ENCODE peak calls at places on chromosomes 7 and 10, in four cellular contexts. J is PC-3, U is GM23248, O is GM23338. D is an unnamed sample.
A peak's percentile ranks its signal among the peaks of the same experiment; 100 is the strongest.

GRCh38 chr7:8151161-8151560 is 110.8 kb downstream of the ICA1 start:
- DNase-seq in J (no peak), U (no peak), O (no peak), D (no peak)

GRCh38 chr10:52729259-52730104 is 43.1 kb downstream of the MBL2 start:
- DNase-seq in J (peak; percentile 95), U (peak; percentile 74), O (peak; percentile 45), D (peak; percentile 34)

GRCh38 chr7:55188590-55189446 is 170.0 kb downstream of the EGFR start:
- DNase-seq in J (no peak), U (no peak), O (no peak), D (no peak)

GRCh38 chr10:92062273-92062672 is 138.7 kb downstream of the BTAF1 start:
- DNase-seq in J (no peak), U (no peak), O (no peak), D (no peak)

GRCh38 chr10:91034494-91035157 is 113.7 kb upstream of the ANKRD1 start:
- DNase-seq in J (peak; percentile 25), U (peak; percentile 44), O (peak; percentile 50), D (no peak)

GRCh38 chr7:55903985-55904759 is 16.9 kb downstream of the ZNF713 start:
- DNase-seq in J (no peak), U (no peak), O (no peak), D (peak; percentile 59)

GRCh38 chr10:34313353-34313752 is 501.7 kb downstream of the PARD3 start:
- DNase-seq in J (no peak), U (no peak), O (no peak), D (no peak)

GRCh38 chr7:5636914-5637313 is 144.5 kb downstream of the RNF216 start:
- DNase-seq in J (peak; percentile 63), U (peak; percentile 97), O (no peak), D (no peak)

GRCh38 chr10:117535045-117535751 is 7.3 kb upstream of the EMX2 start:
- DNase-seq in J (no peak), U (peak; percentile 73), O (peak; percentile 37), D (no peak)

GRCh38 chr7:90726120-90726519 is 130.0 kb downstream of the CDK14 start:
- DNase-seq in J (no peak), U (peak; percentile 73), O (no peak), D (no peak)

GRCh38 chr7:157501576-157501975 is 164.8 kb downstream of the DNAJB6 start:
- DNase-seq in J (no peak), U (no peak), O (no peak), D (no peak)

GRCh38 chr7:12703881-12704280 is 16.4 kb downstream of the ARL4A start:
- DNase-seq in J (no peak), U (peak; percentile 65), O (no peak), D (no peak)

GRCh38 chr7:30162622-30163124 is 27.9 kb downstream of the MTURN start:
- DNase-seq in J (peak; percentile 72), U (peak; percentile 81), O (no peak), D (no peak)

GRCh38 chr7:75876126-75876881 is 2.5 kb upstream of the RHBDD2 start:
- DNase-seq in J (no peak), U (no peak), O (no peak), D (no peak)

GRCh38 chr10:35781643-35782035 is 139.5 kb upstream of the FZD8 start:
- DNase-seq in J (peak; percentile 72), U (peak; percentile 10), O (peak; percentile 81), D (peak; percentile 25)

GRCh38 chr7:35749548-35749947 is 51.3 kb upstream of the SEPTIN7 start:
- DNase-seq in J (no peak), U (peak; percentile 61), O (no peak), D (no peak)

GRCh38 chr10:59397971-59398370 is 35.6 kb upstream of the FAM13C start:
- DNase-seq in J (no peak), U (no peak), O (no peak), D (no peak)

GRCh38 chr10:43249151-43249961 is 17.5 kb downstream of the RASGEF1A start:
- DNase-seq in J (no peak), U (no peak), O (no peak), D (no peak)

GRCh38 chr7:106206826-106207541 is 77.8 kb downstream of the NAMPT start:
- DNase-seq in J (no peak), U (no peak), O (no peak), D (no peak)

GRCh38 chr7:98755138-98755898 is 114.5 kb downstream of the TMEM130 start:
- DNase-seq in J (no peak), U (no peak), O (peak; percentile 44), D (no peak)

GRCh38 chr7:116426428-116427156 is 72.9 kb upstream of the CAV2 start:
- DNase-seq in J (peak; percentile 96), U (peak; percentile 88), O (no peak), D (no peak)

GRCh38 chr10:15857001-15857608 is 3.2 kb downstream of the MINDY3 start:
- DNase-seq in J (peak; percentile 63), U (no peak), O (no peak), D (no peak)

GRCh38 chr10:79345241-79346011 is 1.8 kb upstream of the PPIF start:
- DNase-seq in J (no peak), U (no peak), O (no peak), D (no peak)

GRCh38 chr7:75599244-75599771 is 107.2 kb downstream of the SPDYE5 start:
- DNase-seq in J (no peak), U (no peak), O (peak; percentile 64), D (no peak)

GRCh38 chr7:84196007-84196551 is 1.5 kb upstream of the SEMA3A start:
- DNase-seq in J (no peak), U (peak; percentile 72), O (peak; percentile 35), D (no peak)

GRCh38 chr7:29285451-29285807 is 90.9 kb downstream of the CHN2 start:
- DNase-seq in J (peak; percentile 97), U (peak; percentile 88), O (no peak), D (no peak)

GRCh38 chr10:120428754-120429153 is 28.3 kb upstream of the PLPP4 start:
- DNase-seq in J (no peak), U (no peak), O (no peak), D (no peak)

GRCh38 chr10:24428410-24428782 is 219.5 kb downstream of the KIAA1217 start:
- DNase-seq in J (peak; percentile 80), U (peak; percentile 88), O (no peak), D (no peak)

GRCh38 chr10:44539178-44539577 is 154.3 kb upstream of the CXCL12 start:
- DNase-seq in J (no peak), U (no peak), O (no peak), D (no peak)

GRCh38 chr10:122875843-122876492 is 3.4 kb downstream of the FAM24B start:
- DNase-seq in J (no peak), U (no peak), O (peak; percentile 76), D (no peak)

GRCh38 chr7:12323415-12323814 is 80.2 kb downstream of the VWDE start:
- DNase-seq in J (no peak), U (peak; percentile 15), O (peak; percentile 44), D (no peak)

GRCh38 chr7:122303971-122304603 is 463 bp downstream of the FEZF1 start:
- DNase-seq in J (no peak), U (no peak), O (peak; percentile 71), D (no peak)

GRCh38 chr7:155219947-155220769 is 77.5 kb upstream of the INSIG1 start:
- DNase-seq in J (no peak), U (peak; percentile 65), O (no peak), D (no peak)

GRCh38 chr7:25545125-25546008 is 317.1 kb upstream of the NPVF start:
- DNase-seq in J (no peak), U (no peak), O (peak; percentile 9), D (no peak)

GRCh38 chr10:87692956-87693484 is 33.3 kb downstream of the PAPSS2 start:
- DNase-seq in J (no peak), U (no peak), O (no peak), D (no peak)

GRCh38 chr10:87695074-87695473 is 35.4 kb downstream of the PAPSS2 start:
- DNase-seq in J (no peak), U (no peak), O (no peak), D (no peak)

GRCh38 chr10:87694011-87694794 is 34.5 kb downstream of the PAPSS2 start:
- DNase-seq in J (peak; percentile 91), U (no peak), O (no peak), D (no peak)

GRCh38 chr10:87696922-87697714 is 37.4 kb downstream of the PAPSS2 start:
- DNase-seq in J (no peak), U (no peak), O (no peak), D (no peak)

GRCh38 chr10:87691515-87692070 is 31.9 kb downstream of the PAPSS2 start:
- DNase-seq in J (peak; percentile 42), U (no peak), O (no peak), D (no peak)
- H4K20me1 ChIP-seq in J (no peaks in the 10 kb centered on the region), U (no peaks in the 10 kb centered on the region), O (no peaks in the 10 kb centered on the region), D (no peaks in the 10 kb centered on the region)

DNA sequence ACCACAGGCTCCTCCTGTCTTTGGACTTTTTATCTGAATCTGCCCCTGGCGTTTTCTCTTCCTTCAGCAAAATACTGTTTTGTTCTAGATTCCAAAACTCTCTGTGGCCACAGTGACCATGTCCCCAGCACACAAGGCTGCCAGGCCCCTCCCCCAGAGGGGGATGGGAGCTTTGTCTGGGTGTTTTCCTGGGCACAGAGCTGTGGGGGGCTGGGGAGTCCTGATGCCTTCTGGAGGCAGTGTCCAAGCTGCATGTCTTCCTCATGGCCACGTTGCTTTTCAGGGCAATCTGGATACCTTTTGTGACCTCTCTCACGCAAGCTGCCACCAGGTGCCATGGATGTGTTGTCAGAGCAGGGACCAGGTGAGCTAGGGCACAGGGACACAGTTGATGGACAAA is 26.2 kb downstream of the ANTXRL start:
- DNase-seq in J (no peak), U (no peak), O (no peak), D (no peak)
- H3K4me1 ChIP-seq in J (no peaks in the 10 kb centered on the region), U (peaks cover 15% of the 10 kb centered on the region), O (peaks cover 5% of the 10 kb centered on the region), D (no peaks in the 10 kb centered on the region)

GRCh38 chr10:89582022-89582421 is 46.6 kb upstream of the SLC16A12 start:
- DNase-seq in J (no peak), U (no peak), O (peak; percentile 48), D (no peak)
- H3K4me3 ChIP-seq in J (no peak overlapping the region), U (no peak overlapping the region), O (no peak overlapping the region), D (no peak overlapping the region)

GRCh38 chr7:92582948-92583347 is 7.2 kb downstream of the FAM133B start:
- DNase-seq in J (no peak), U (no peak), O (no peak), D (no peak)
- H4K20me1 ChIP-seq in J (peaks cover 64% of the 10 kb centered on the region), U (peaks cover 9% of the 10 kb centered on the region), O (peaks cover 27% of the 10 kb centered on the region), D (peaks cover 44% of the 10 kb centered on the region)

DNA sequence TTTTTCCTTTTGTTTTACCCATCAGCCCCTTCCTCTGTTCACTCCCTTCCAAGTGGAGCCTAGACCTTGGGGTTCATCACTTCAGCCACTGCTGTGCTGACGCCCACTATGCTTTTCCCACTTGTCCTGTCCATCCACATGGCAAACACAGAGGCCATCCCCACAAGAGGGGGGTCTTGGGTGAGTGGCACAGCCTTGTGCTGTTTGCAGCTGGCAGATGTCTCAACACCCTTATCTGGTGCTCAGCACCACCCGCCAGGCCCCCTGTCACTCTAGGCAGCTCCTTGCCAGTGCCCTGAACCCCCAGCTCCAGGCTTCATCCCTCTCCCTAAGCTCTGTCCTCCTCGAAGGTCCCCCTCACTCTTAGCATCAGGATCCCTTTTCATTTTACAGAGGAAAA is 13.1 kb downstream of the BLVRA start:
- DNase-seq in J (no peak), U (no peak), O (no peak), D (no peak)
- H3K4me1 ChIP-seq in J (no peaks in the 10 kb centered on the region), U (no peaks in the 10 kb centered on the region), O (no peaks in the 10 kb centered on the region), D (no peaks in the 10 kb centered on the region)

D was measured in OCI-LY7.